ENCODE peak calls at places on chromosome 15, in nine cellular contexts. V, U, A, G, F, R, O, Y and S are unnamed samples.

GRCh38 chr15:29570931-29571727 is 251.1 kb downstream of the TJP1 start:
- DNase-seq in V (peak), U (peak), A (peak), G (peak), F (no peak), R (no peak), O (no peak), Y (peak), S (no peak)

GRCh38 chr15:35481992-35482391 is 64.0 kb downstream of the DPH6 start:
- DNase-seq in V (no peak), U (no peak), A (peak), G (peak), F (no peak), R (peak), O (no peak), Y (peak), S (peak)

GRCh38 chr15:89457086-89457485 is 39.3 kb downstream of the RHCG start:
- DNase-seq in V (no peak), U (no peak), A (peak), G (peak), F (peak), R (no peak), O (no peak), Y (peak), S (no peak)

GRCh38 chr15:101437618-101438481 is 51.7 kb downstream of the PCSK6 start:
- DNase-seq in V (no peak), U (no peak), A (no peak), G (no peak), F (no peak), R (no peak), O (no peak), Y (no peak), S (no peak)

GRCh38 chr15:100628746-100629145 is 26.4 kb downstream of the ASB7 start:
- DNase-seq in V (no peak), U (no peak), A (no peak), G (no peak), F (no peak), R (no peak), O (no peak), Y (no peak), S (no peak)

GRCh38 chr15:74277245-74277644 is 41.1 kb downstream of the CCDC33 start:
- DNase-seq in V (no peak), U (no peak), A (no peak), G (no peak), F (no peak), R (no peak), O (no peak), Y (no peak), S (no peak)

GRCh38 chr15:40847225-40847961 is 3.5 kb downstream of the SPINT1 start:
- DNase-seq in V (peak), U (peak), A (peak), G (peak), F (peak), R (no peak), O (no peak), Y (no peak), S (peak)

GRCh38 chr15:29428925-29429573 is 159.4 kb upstream of the NSMCE3 start:
- DNase-seq in V (no peak), U (no peak), A (no peak), G (no peak), F (no peak), R (no peak), O (no peak), Y (no peak), S (no peak)

GRCh38 chr15:67977690-67978089 is 76.4 kb upstream of the PIAS1 start:
- DNase-seq in V (no peak), U (no peak), A (no peak), G (no peak), F (no peak), R (no peak), O (no peak), Y (no peak), S (no peak)

GRCh38 chr15:88624971-88625290 is 3.8 kb downstream of the AEN start:
- DNase-seq in V (no peak), U (no peak), A (no peak), G (no peak), F (no peak), R (no peak), O (no peak), Y (no peak), S (no peak)

GRCh38 chr15:37289109-37289765 is 188.9 kb upstream of the MEIS2 start:
- DNase-seq in V (peak), U (no peak), A (peak), G (peak), F (peak), R (no peak), O (no peak), Y (peak), S (no peak)

GRCh38 chr15:59696332-59696731 is 7.2 kb upstream of the BNIP2 start:
- DNase-seq in V (no peak), U (no peak), A (no peak), G (no peak), F (no peak), R (no peak), O (no peak), Y (no peak), S (no peak)

GRCh38 chr15:33125883-33126535 is 68.5 kb downstream of the FMN1 start:
- DNase-seq in V (no peak), U (no peak), A (no peak), G (no peak), F (no peak), R (no peak), O (no peak), Y (no peak), S (no peak)

GRCh38 chr15:82093774-82094211 is 48.0 kb upstream of the MEX3B start:
- DNase-seq in V (no peak), U (no peak), A (no peak), G (peak), F (no peak), R (no peak), O (no peak), Y (peak), S (peak)

GRCh38 chr15:45634442-45635190 is at the start of gene SQOR:
- DNase-seq in V (peak), U (peak), A (peak), G (peak), F (peak), R (no peak), O (peak), Y (peak), S (no peak)

GRCh38 chr15:75712668-75713337 is at the start of gene CSPG4:
- DNase-seq in V (no peak), U (no peak), A (peak), G (peak), F (no peak), R (no peak), O (peak), Y (peak), S (no peak)

GRCh38 chr15:89615135-89615534 is 39.9 kb downstream of the TICRR start:
- DNase-seq in V (no peak), U (no peak), A (no peak), G (no peak), F (no peak), R (no peak), O (no peak), Y (no peak), S (no peak)

GRCh38 chr15:77479015-77479414 is 58.3 kb downstream of the HMG20A start:
- DNase-seq in V (no peak), U (no peak), A (no peak), G (no peak), F (no peak), R (no peak), O (no peak), Y (no peak), S (no peak)

GRCh38 chr15:70289191-70289955 is 191.7 kb upstream of the TLE3 start:
- DNase-seq in V (no peak), U (peak), A (peak), G (peak), F (no peak), R (no peak), O (no peak), Y (peak), S (no peak)

DNA sequence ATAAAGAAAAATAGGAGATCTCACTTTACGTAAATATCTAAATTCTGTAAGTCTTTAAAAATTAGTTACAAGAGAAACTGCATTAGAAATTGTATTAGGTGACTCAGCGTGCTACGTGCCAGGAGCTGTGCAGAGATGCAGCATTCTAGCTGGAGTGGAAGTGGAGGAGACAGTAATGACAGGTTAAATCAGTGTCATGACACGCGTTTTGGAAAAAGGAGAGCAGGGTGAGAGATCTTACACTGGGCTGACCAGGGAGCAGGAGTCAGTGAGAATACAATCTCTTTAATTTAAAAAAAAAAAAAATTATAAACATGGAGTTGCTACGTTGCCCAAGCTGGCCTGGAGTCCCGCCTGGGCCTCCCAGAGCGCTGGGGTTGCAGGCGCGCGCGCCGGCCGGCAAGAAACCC is 623 bp downstream of the TUBGCP5 start:
- DNase-seq in V (no peak), U (no peak), A (no peak), G (peak), F (no peak), R (peak), O (no peak), Y (peak), S (no peak)
- H3K4me3 ChIP-seq in V (peak), U (peak), A (peak), G (peak), F (peak), R (peak), O (peak), Y (peak), S (peak)

GRCh38 chr15:51758645-51759044 is 7.2 kb downstream of the TMOD2 start:
- DNase-seq in V (no peak), U (peak), A (no peak), G (no peak), F (no peak), R (no peak), O (peak), Y (no peak), S (no peak)
- H3K4me3 ChIP-seq in V (no peak), U (no peak), A (no peak), G (no peak), F (no peak), R (no peak), O (no peak), Y (no peak), S (no peak)

GRCh38 chr15:23569513-23569912 is 4.0 kb downstream of the MKRN3 start:
- DNase-seq in V (no peak), U (no peak), A (no peak), G (peak), F (no peak), R (no peak), O (no peak), Y (peak), S (no peak)

GRCh38 chr15:23567921-23568320 is 2.4 kb downstream of the MKRN3 start:
- DNase-seq in V (no peak), U (no peak), A (no peak), G (no peak), F (no peak), R (no peak), O (no peak), Y (no peak), S (no peak)

GRCh38 chr15:23565395-23566069 is at the start of gene MKRN3:
- DNase-seq in V (peak), U (no peak), A (no peak), G (no peak), F (peak), R (no peak), O (no peak), Y (peak), S (no peak)

GRCh38 chr15:23564798-23565394 is 578 bp upstream of the MKRN3 start:
- DNase-seq in V (no peak), U (no peak), A (no peak), G (no peak), F (no peak), R (no peak), O (no peak), Y (peak), S (no peak)

GRCh38 chr15:23566070-23567050 is 886 bp downstream of the MKRN3 start:
- DNase-seq in V (no peak), U (no peak), A (no peak), G (peak), F (peak), R (no peak), O (peak), Y (peak), S (no peak)
- H3K4me3 ChIP-seq in V (no peak), U (no peak), A (no peak), G (peak), F (peak), R (no peak), O (no peak), Y (no peak), S (peak)

GRCh38 chr15:84598250-84598649 is 2.6 kb upstream of the ZSCAN2 start:
- DNase-seq in V (no peak), U (no peak), A (peak), G (no peak), F (peak), R (peak), O (peak), Y (peak), S (no peak)
- H3K4me3 ChIP-seq in V (no peak), U (no peak), A (no peak), G (no peak), F (peak), R (no peak), O (no peak), Y (no peak), S (no peak)

DNA sequence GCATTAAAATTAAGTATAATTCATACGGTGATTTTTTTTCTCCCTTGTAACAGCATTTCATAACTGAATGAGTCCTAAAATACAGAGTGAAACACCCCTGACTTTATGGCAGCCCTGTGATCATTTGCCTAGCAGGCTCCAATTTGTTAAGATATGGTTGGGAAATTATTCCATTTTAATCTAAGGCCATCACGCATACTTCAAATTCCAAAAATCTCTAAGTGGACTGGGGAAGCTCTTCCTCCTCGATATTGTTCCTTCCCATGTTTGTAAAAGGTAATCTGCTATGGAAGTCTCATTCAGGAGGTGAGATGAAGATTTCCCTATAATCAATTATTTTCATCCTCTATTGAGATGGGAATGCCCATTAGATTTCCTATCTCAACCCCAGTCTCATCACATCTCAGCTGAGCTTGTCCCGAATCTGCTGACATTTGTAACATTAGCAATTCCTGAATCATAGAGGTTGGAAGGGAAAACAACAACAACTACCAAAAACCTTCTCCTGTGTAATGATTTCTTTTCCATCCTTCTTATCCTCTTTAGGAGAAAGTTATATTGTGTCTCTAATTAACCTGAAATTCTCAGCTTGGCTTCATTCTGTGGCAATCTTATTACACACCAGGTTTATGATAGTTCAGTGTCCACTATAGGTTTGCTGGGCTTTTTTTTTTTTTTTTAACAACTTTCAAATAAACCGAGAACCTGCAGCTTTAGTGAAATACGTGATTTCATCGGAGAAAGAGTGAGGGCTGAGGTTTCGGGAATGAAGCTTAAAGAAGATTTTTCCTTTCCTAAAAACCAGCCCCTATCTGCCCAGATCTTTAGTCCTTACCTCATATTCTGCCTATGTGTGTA is 2.2 kb upstream of the NR2F2 start:
- DNase-seq in V (no peak), U (no peak), A (no peak), G (peak), F (no peak), R (no peak), O (no peak), Y (peak), S (no peak)
- H3K4me3 ChIP-seq in V (no peak), U (no peak), A (peak), G (peak), F (no peak), R (peak), O (peak), Y (no peak), S (peak)